ENCODE peak calls at places on chromosome 11, in six cellular contexts. F is colonic mucosa, K is cerebellum, W is right lobe of liver, X is activated gamma-delta T cell treated with Interleukin-2 at 50 U/mL for 16 hours, E is T1000. U is an unnamed sample.

GRCh38 chr11:33317662-33318061 is 60.5 kb downstream of the HIPK3 start:
- DNase-seq in F (no peak), K (no peak), W (no peak), X (no peak), E (no peak), U (no peak)

GRCh38 chr11:44540667-44541066 is 24.8 kb upstream of the CD82 start:
- DNase-seq in F (no peak), K (no peak), W (no peak), X (no peak), E (no peak), U (no peak)

GRCh38 chr11:124865902-124866851 is 945 bp downstream of the ROBO3 start:
- DNase-seq in F (peak), K (peak), W (no peak), X (peak), E (no peak), U (peak)

GRCh38 chr11:12258451-12258850 is 118.9 kb upstream of the PARVA start:
- DNase-seq in F (no peak), K (no peak), W (no peak), X (no peak), E (no peak), U (no peak)

GRCh38 chr11:68806931-68807844 is 34.5 kb downstream of the CPT1A start:
- DNase-seq in F (no peak), K (no peak), W (no peak), X (no peak), E (no peak), U (peak)

GRCh38 chr11:19576054-19576453 is 136.6 kb upstream of the NAV2 start:
- DNase-seq in F (no peak), K (no peak), W (no peak), X (no peak), E (no peak), U (no peak)

GRCh38 chr11:32090774-32091370 is at the start of gene RCN1:
- DNase-seq in F (peak), K (peak), W (peak), X (peak), E (peak), U (peak)

GRCh38 chr11:132942611-132943324 is 589.5 kb downstream of the OPCML start:
- DNase-seq in F (no peak), K (no peak), W (no peak), X (no peak), E (no peak), U (no peak)

GRCh38 chr11:113202431-113202830 is 112.0 kb upstream of the TTC12 start:
- DNase-seq in F (no peak), K (no peak), W (no peak), X (no peak), E (no peak), U (no peak)

GRCh38 chr11:122698390-122698789 is 42.9 kb downstream of the UBASH3B start:
- DNase-seq in F (no peak), K (no peak), W (no peak), X (no peak), E (no peak), U (no peak)

GRCh38 chr11:16779436-16779835 is 41.0 kb downstream of the C11orf58 start:
- DNase-seq in F (peak), K (no peak), W (no peak), X (no peak), E (no peak), U (no peak)

GRCh38 chr11:36455658-36456111 is 54.4 kb downstream of the TRAF6 start:
- DNase-seq in F (no peak), K (peak), W (no peak), X (no peak), E (peak), U (peak)

GRCh38 chr11:1928038-1928890 is 8.8 kb downstream of the TNNT3 start:
- DNase-seq in F (no peak), K (no peak), W (peak), X (no peak), E (no peak), U (no peak)

GRCh38 chr11:46597155-46597554 is 3.3 kb upstream of the AMBRA1 start:
- DNase-seq in F (peak), K (no peak), W (no peak), X (no peak), E (no peak), U (no peak)

GRCh38 chr11:2463766-2464277 is 19.0 kb downstream of the KCNQ1 start:
- DNase-seq in F (no peak), K (no peak), W (no peak), X (no peak), E (no peak), U (no peak)

GRCh38 chr11:15714641-15715399 is 600.1 kb downstream of the INSC start:
- DNase-seq in F (no peak), K (no peak), W (no peak), X (no peak), E (no peak), U (no peak)

GRCh38 chr11:33835143-33835878 is 56.6 kb downstream of the LMO2 start:
- DNase-seq in F (no peak), K (no peak), W (no peak), X (no peak), E (peak), U (peak)

GRCh38 chr11:59767212-59767611 is 12.0 kb downstream of the STX3 start:
- DNase-seq in F (peak), K (no peak), W (no peak), X (no peak), E (no peak), U (no peak)

GRCh38 chr11:110565690-110566336 is 136.1 kb downstream of the FDX1 start:
- DNase-seq in F (no peak), K (peak), W (no peak), X (no peak), E (no peak), U (no peak)

GRCh38 chr11:19676508-19677379 is 35.9 kb upstream of the NAV2 start:
- DNase-seq in F (no peak), K (peak), W (no peak), X (no peak), E (no peak), U (peak)

GRCh38 chr11:125262825-125263218 is 98.3 kb downstream of the PKNOX2 start:
- DNase-seq in F (no peak), K (no peak), W (no peak), X (no peak), E (no peak), U (no peak)

GRCh38 chr11:88104408-88104807 is 70.8 kb downstream of the RAB38 start:
- DNase-seq in F (no peak), K (no peak), W (no peak), X (no peak), E (no peak), U (no peak)

GRCh38 chr11:6613496-6613895 is 1.5 kb upstream of the TAF10 start:
- DNase-seq in F (no peak), K (no peak), W (no peak), X (no peak), E (no peak), U (no peak)

GRCh38 chr11:74388678-74389327 is 9.4 kb downstream of the PGM2L1 start:
- DNase-seq in F (peak), K (peak), W (no peak), X (peak), E (peak), U (peak)

GRCh38 chr11:2412323-2412722 is 11.8 kb downstream of the TSSC4 start:
- DNase-seq in F (no peak), K (no peak), W (no peak), X (no peak), E (no peak), U (no peak)

GRCh38 chr11:8224711-8225110 is 39.0 kb downstream of the LMO1 start:
- DNase-seq in F (no peak), K (no peak), W (no peak), X (no peak), E (no peak), U (no peak)

GRCh38 chr11:65503923-65504670 is 5.3 kb downstream of the MALAT1 start:
- DNase-seq in F (no peak), K (no peak), W (no peak), X (no peak), E (no peak), U (peak)

GRCh38 chr11:100965346-100965745 is 164.3 kb downstream of the PGR start:
- DNase-seq in F (no peak), K (no peak), W (no peak), X (no peak), E (no peak), U (no peak)

GRCh38 chr11:2093575-2094353 is 45.4 kb downstream of the IGF2 start:
- DNase-seq in F (no peak), K (no peak), W (peak), X (no peak), E (no peak), U (no peak)

GRCh38 chr11:25065711-25066110 is 568.9 kb downstream of the LUZP2 start:
- DNase-seq in F (no peak), K (no peak), W (no peak), X (no peak), E (no peak), U (peak)

GRCh38 chr11:198236-198806 is 5.4 kb downstream of the SCGB1C1 start:
- DNase-seq in F (no peak), K (no peak), W (peak), X (no peak), E (no peak), U (no peak)

GRCh38 chr11:57353461-57354251 is 15.5 kb downstream of the P2RX3 start:
- DNase-seq in F (no peak), K (no peak), W (no peak), X (no peak), E (no peak), U (no peak)

GRCh38 chr11:119419834-119420492 is 3.0 kb downstream of the THY1 start:
- DNase-seq in F (no peak), K (no peak), W (no peak), X (no peak), E (no peak), U (no peak)

GRCh38 chr11:64146036-64146943 is 19.6 kb downstream of the MACROD1 start:
- DNase-seq in F (peak), K (no peak), W (peak), X (peak), E (peak), U (peak)

GRCh38 chr11:131712897-131713296 is 342.5 kb downstream of the NTM start:
- DNase-seq in F (no peak), K (no peak), W (no peak), X (no peak), E (no peak), U (peak)

GRCh38 chr11:12070446-12071267 is 39.7 kb upstream of the MICAL2 start:
- DNase-seq in F (no peak), K (no peak), W (no peak), X (no peak), E (no peak), U (no peak)

GRCh38 chr11:63490551-63491239 is at the start of gene PLAAT5:
- DNase-seq in F (peak), K (no peak), W (no peak), X (no peak), E (no peak), U (no peak)

GRCh38 chr11:4531666-4532065 is 13.3 kb upstream of the OR52M1 start:
- DNase-seq in F (no peak), K (no peak), W (no peak), X (no peak), E (no peak), U (no peak)

GRCh38 chr11:95284057-95285052 is 53.4 kb upstream of the SESN3 start:
- DNase-seq in F (no peak), K (no peak), W (no peak), X (no peak), E (no peak), U (no peak)

U was measured in endothelial cell of umbilical vein.